ENCODE peak calls at places on chromosomes 4 and X, in six cellular contexts. V is NT2/D1, N is GM23248, M is OCI-LY7, R is fibroblast of the aortic adventitia, Q is heart right ventricle. O is an unnamed sample.

GRCh38 chr4:78441786-78442185 is 109.8 kb upstream of the ANXA3 start:
- DNase-seq in V (no peak), M (no peak), Q (no peak), N (no peak), R (no peak), O (no peak)

GRCh38 chrX:29488919-29489318 is 726.4 kb upstream of the MAGEB2 start:
- DNase-seq in M (no peak), V (no peak), Q (no peak), R (no peak), N (no peak), O (no peak)

GRCh38 chrX:68932611-68933010 is 103.8 kb downstream of the EFNB1 start:
- DNase-seq in N (no peak), R (peak), V (no peak), Q (peak), M (no peak), O (no peak)

GRCh38 chr4:3192827-3193226 is 56.1 kb upstream of the MSANTD1 start:
- DNase-seq in R (no peak), M (no peak), V (no peak), Q (no peak), N (no peak), O (no peak)

GRCh38 chr4:141884070-141884469 is 247.7 kb downstream of the IL15 start:
- DNase-seq in Q (no peak), N (no peak), R (no peak), V (no peak), M (no peak), O (no peak)

GRCh38 chr4:122045533-122045932 is 93.7 kb upstream of the TRPC3 start:
- DNase-seq in M (no peak), R (peak), Q (no peak), N (peak), V (peak), O (no peak)

GRCh38 chr4:165631912-165632311 is 241.1 kb upstream of the TLL1 start:
- DNase-seq in R (no peak), M (no peak), V (no peak), Q (no peak), N (no peak), O (no peak)

GRCh38 chrX:5236096-5236495 is 992.6 kb downstream of the NLGN4X start:
- DNase-seq in M (peak), R (no peak), N (no peak), Q (no peak), V (no peak), O (peak)

GRCh38 chr4:6331018-6331417 is 61.4 kb downstream of the WFS1 start:
- DNase-seq in V (no peak), N (peak), R (peak), M (peak), Q (no peak), O (peak)

GRCh38 chr4:98232202-98232601 is 29.0 kb upstream of the RAP1GDS1 start:
- DNase-seq in R (peak), V (no peak), N (peak), Q (no peak), M (peak), O (peak)

GRCh38 chr4:25539241-25539640 is 116.4 kb upstream of the SLC34A2 start:
- DNase-seq in R (no peak), M (no peak), Q (no peak), V (no peak), N (no peak), O (no peak)

GRCh38 chr4:54668031-54668611 is 10.4 kb downstream of the KIT start:
- DNase-seq in M (no peak), Q (no peak), V (no peak), N (no peak), R (no peak), O (no peak)

GRCh38 chr4:123599920-123600394 is 203.4 kb downstream of the SPRY1 start:
- DNase-seq in N (peak), R (no peak), M (peak), Q (peak), V (peak), O (peak)

GRCh38 chrX:75365243-75365975 is 91.5 kb downstream of the UPRT start:
- DNase-seq in M (no peak), R (no peak), Q (no peak), V (no peak), N (no peak), O (no peak)

DNA sequence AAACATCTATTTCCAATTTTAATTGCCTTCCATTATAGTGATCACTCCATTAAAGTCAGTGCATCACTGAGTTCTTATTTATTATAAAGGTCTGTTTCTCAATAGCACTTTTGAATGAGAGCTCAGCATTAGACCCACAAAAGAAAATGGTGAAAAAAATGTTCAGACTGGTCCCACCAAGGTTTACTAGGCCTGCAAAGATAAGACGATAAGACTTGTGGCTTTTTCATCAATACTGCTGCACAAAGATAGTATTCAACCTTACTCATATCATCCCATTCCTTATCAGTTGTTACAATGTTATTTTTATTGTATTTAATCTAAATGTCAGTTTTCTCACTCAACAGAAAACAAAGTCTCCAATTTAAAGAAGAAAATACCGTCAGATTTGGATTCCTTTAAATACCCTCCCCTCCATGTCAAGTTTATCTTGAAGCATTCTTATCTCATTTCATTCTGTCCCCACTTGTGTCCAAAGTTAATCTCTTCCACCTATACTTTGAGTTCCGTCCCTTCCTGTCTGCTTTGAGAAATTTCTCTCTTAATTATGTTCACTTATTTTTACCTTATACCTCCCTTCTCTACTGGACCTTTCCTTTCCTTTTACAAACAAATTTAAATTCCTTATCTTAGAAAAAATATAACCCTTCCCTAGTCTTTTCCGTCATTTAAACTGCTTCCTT is 140.0 kb downstream of the GASK1B start:
- DNase-seq in V (no peak), N (no peak), Q (no peak), R (no peak), M (no peak), O (no peak)
- H3K4me3 ChIP-seq in V (no peak), N (no peak), Q (no peak), R (no peak), M (no peak), O (no peak)

GRCh38 chr4:159278399-159278798 is 175.5 kb downstream of the RAPGEF2 start:
- DNase-seq in Q (no peak), N (no peak), M (no peak), R (peak), V (no peak), O (no peak)

GRCh38 chr4:159281781-159282180 is 178.9 kb downstream of the RAPGEF2 start:
- DNase-seq in V (no peak), N (peak), M (no peak), R (peak), Q (no peak), O (no peak)

GRCh38 chr4:159280442-159281172 is 177.7 kb downstream of the RAPGEF2 start:
- DNase-seq in V (no peak), M (no peak), N (no peak), Q (no peak), R (no peak), O (no peak)

GRCh38 chr4:159282944-159283343 is 180.1 kb downstream of the RAPGEF2 start:
- DNase-seq in M (no peak), R (no peak), N (no peak), Q (no peak), V (no peak), O (no peak)

DNA sequence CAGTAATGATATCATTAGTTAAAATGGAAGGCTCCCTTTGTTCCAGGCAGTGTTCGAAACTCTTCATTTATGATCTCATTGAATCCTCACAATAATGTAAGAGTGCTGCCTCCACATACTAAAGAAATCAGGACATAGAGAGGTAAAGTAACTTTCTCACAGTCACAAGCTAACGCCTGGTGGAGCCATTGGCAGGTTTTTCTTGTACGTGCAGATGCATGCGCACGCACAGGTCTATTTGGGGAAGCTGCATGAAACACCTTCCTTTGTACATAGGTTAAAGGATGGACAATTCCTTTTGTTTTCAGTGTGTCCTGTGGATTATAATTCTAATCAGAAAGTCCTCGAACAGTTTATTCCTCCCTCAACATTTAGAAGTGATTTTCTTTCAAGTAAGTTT is 176.2 kb downstream of the RAPGEF2 start:
- DNase-seq in M (no peak), R (no peak), Q (no peak), N (no peak), V (no peak), O (no peak)
- H3K4me3 ChIP-seq in M (no peak), R (no peak), Q (no peak), N (no peak), V (no peak), O (no peak)

GRCh38 chr4:185928761-185929455 is 116.9 kb upstream of the SORBS2 start:
- DNase-seq in M (no peak), R (no peak), V (no peak), Q (no peak), N (no peak), O (no peak)

GRCh38 chr4:185921583-185922555 is 109.9 kb upstream of the SORBS2 start:
- DNase-seq in V (no peak), M (no peak), N (no peak), Q (no peak), R (peak), O (no peak)

GRCh38 chr4:185920691-185921260 is 108.8 kb upstream of the SORBS2 start:
- DNase-seq in V (no peak), Q (no peak), N (no peak), R (no peak), M (no peak), O (no peak)

GRCh38 chr4:185924458-185924857 is 112.5 kb upstream of the SORBS2 start:
- DNase-seq in Q (no peak), R (no peak), N (no peak), V (no peak), M (no peak), O (no peak)

GRCh38 chr4:185925910-185926360 is 113.9 kb upstream of the SORBS2 start:
- DNase-seq in M (no peak), Q (peak), V (no peak), R (no peak), N (no peak), O (no peak)
- H3K4me3 ChIP-seq in M (no peak), Q (peak), V (no peak), R (no peak), N (no peak), O (no peak)

GRCh38 chr4:1042352-1043025 is 31.1 kb downstream of the FGFRL1 start:
- DNase-seq in M (no peak), R (no peak), Q (no peak), V (no peak), N (no peak), O (no peak)

GRCh38 chr4:1040344-1041146 is 29.1 kb downstream of the FGFRL1 start:
- DNase-seq in M (no peak), V (no peak), N (no peak), R (no peak), Q (no peak), O (no peak)

GRCh38 chr4:1041936-1042330 is 30.5 kb downstream of the FGFRL1 start:
- DNase-seq in R (no peak), N (no peak), Q (no peak), M (no peak), V (no peak), O (no peak)

GRCh38 chr4:1039493-1040343 is 28.3 kb downstream of the FGFRL1 start:
- DNase-seq in Q (no peak), N (peak), V (no peak), M (no peak), R (peak), O (no peak)

GRCh38 chr4:1041147-1041935 is 29.9 kb downstream of the FGFRL1 start:
- DNase-seq in Q (no peak), M (no peak), N (peak), R (peak), V (no peak), O (no peak)
- H3K4me3 ChIP-seq in Q (no peak), M (no peak), N (peak), R (no peak), V (no peak), O (no peak)

GRCh38 chr4:102675142-102675541 is 85.6 kb downstream of the MANBA start:
- DNase-seq in V (no peak), N (no peak), R (peak), Q (no peak), M (no peak), O (no peak)

GRCh38 chr4:102683846-102684581 is 76.8 kb downstream of the MANBA start:
- DNase-seq in N (no peak), V (no peak), R (peak), Q (no peak), M (no peak), O (no peak)

GRCh38 chr4:102678695-102679335 is 82.0 kb downstream of the MANBA start:
- DNase-seq in R (no peak), M (no peak), V (no peak), Q (no peak), N (no peak), O (no peak)

DNA sequence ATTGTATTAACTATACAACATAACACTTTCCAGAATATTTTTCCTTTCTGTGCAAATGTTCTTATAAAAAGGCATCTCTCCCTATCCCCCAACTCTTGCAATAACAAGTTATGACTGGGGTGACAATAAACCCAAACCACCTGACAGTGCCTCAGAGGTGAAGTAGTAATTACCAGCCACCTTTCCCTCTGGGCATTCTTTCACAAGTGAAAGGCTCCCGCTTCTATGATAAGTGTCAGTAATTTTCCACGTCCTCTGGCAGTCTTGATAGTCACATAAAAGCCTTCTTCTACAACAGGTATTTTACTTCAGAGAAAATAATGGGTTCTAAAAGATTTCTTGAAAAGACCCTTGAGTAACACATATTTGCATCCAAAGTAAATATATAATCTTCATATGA is 82.7 kb downstream of the MANBA start:
- DNase-seq in V (no peak), Q (no peak), N (no peak), R (no peak), M (no peak), O (no peak)
- H3K4me3 ChIP-seq in V (no peak), Q (no peak), N (no peak), R (no peak), M (no peak), O (no peak)

GRCh38 chr4:139389102-139389501 is 64.8 kb upstream of the RAB33B start:
- DNase-seq in Q (no peak), M (no peak), N (no peak), R (no peak), V (no peak), O (no peak)

GRCh38 chr4:139386421-139386820 is 67.5 kb upstream of the RAB33B start:
- DNase-seq in Q (no peak), R (no peak), M (no peak), V (no peak), N (no peak), O (no peak)

GRCh38 chr4:139392797-139393196 is 61.1 kb upstream of the RAB33B start:
- DNase-seq in M (no peak), V (no peak), Q (no peak), N (peak), R (no peak), O (no peak)

DNA sequence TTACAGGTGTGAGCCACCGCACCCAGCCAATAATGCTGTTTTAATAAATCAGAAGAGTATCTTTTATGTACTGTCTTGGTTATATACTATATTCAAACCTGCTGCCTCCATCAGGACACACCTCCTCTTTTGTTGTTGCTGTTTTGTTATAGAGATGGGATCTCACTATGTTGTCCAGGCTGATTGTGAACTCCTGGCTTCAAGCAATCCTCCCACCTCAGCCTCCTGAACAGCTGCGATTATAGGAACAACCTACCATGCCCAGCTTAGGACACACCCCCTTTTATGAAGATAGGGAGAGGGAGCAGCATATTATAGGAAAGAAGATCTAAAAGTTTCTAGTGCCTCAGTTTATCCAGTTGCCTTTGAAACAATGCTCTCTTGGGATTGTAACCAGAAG is 62.2 kb upstream of the RAB33B start:
- DNase-seq in V (no peak), Q (no peak), R (no peak), N (no peak), M (no peak), O (no peak)
- H3K4me3 ChIP-seq in V (no peak), Q (no peak), R (no peak), N (no peak), M (no peak), O (no peak)

GRCh38 chr4:94202769-94203168 is 4.9 kb upstream of the SMARCAD1 start:
- DNase-seq in M (no peak), N (no peak), V (no peak), Q (no peak), R (no peak), O (no peak)

GRCh38 chr4:94208918-94209317 is 1.3 kb downstream of the SMARCAD1 start:
- DNase-seq in R (no peak), Q (no peak), V (no peak), N (peak), M (peak), O (no peak)

GRCh38 chr4:94207469-94208224 is at the start of gene SMARCAD1:
- DNase-seq in R (peak), N (peak), M (peak), Q (peak), V (peak), O (peak)

DNA sequence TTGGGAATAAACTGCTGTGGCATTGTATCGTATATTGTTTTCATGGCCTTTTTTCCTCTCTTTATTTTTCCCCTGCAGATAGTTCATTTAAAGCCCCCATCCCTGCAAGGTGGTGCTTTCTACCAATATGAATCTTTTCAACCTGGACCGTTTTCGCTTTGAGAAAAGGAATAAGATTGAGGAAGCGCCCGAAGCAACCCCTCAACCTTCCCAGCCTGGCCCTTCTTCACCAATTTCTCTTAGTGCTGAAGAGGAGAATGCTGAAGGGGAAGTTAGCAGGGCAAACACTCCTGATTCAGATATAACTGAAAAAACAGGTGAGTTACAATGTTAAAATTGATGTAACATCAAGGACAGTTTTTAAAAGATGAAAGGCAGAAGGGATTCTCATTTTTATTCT is 603 bp downstream of the SMARCAD1 start:
- DNase-seq in Q (no peak), M (peak), N (peak), R (no peak), V (no peak), O (no peak)
- H3K4me3 ChIP-seq in Q (peak), M (peak), N (peak), R (peak), V (peak), O (peak)